ENCODE peak calls at places on chromosomes 13 and 19, in four cellular contexts. J is ovary; N is brain microvascular endothelial cell; O is CD4-positive, alpha-beta T cell. Y is an unnamed sample.

GRCh38 chr19:48558018-48558684 is 6.2 kb downstream of the SULT2B1 start:
- DNase-seq in J (no peak), N (peak), O (no peak), Y (no peak)

GRCh38 chr19:10021863-10022262 is 8.6 kb downstream of the RDH8 start:
- DNase-seq in N (no peak), O (no peak), J (no peak), Y (no peak)

GRCh38 chr19:11092181-11092538 is 2.9 kb downstream of the LDLR start:
- DNase-seq in J (no peak), N (peak), O (no peak), Y (no peak)

GRCh38 chr19:30795727-30796126 is 423.5 kb downstream of the ZNF536 start:
- DNase-seq in N (no peak), O (no peak), J (no peak), Y (no peak)

GRCh38 chr13:110326263-110326904 is 19.3 kb downstream of the COL4A2 start:
- DNase-seq in N (no peak), O (no peak), J (no peak), Y (no peak)

GRCh38 chr13:48043789-48044503 is 6.4 kb downstream of the NUDT15 start:
- DNase-seq in N (peak), O (no peak), J (no peak), Y (no peak)

GRCh38 chr13:44932171-44932849 is 57.0 kb downstream of the NUFIP1 start:
- DNase-seq in N (peak), O (no peak), J (no peak), Y (no peak)

GRCh38 chr19:23075031-23075733 is 41.6 kb upstream of the ZNF730 start:
- DNase-seq in J (peak), N (peak), O (no peak), Y (no peak)

GRCh38 chr19:47100290-47100689 is 13.3 kb downstream of the ZC3H4 start:
- DNase-seq in J (no peak), N (no peak), O (no peak), Y (no peak)

GRCh38 chr13:97000295-97000925 is 6.1 kb upstream of the OXGR1 start:
- DNase-seq in O (no peak), J (no peak), N (no peak), Y (no peak)

GRCh38 chr19:54138777-54139256 is 1.3 kb downstream of the CNOT3 start:
- DNase-seq in N (no peak), O (no peak), J (no peak), Y (no peak)

GRCh38 chr19:5112681-5113080 is 143.8 kb downstream of the KDM4B start:
- DNase-seq in J (no peak), O (no peak), N (no peak), Y (no peak)

GRCh38 chr13:22218784-22219183 is 547.9 kb downstream of the FGF9 start:
- DNase-seq in O (no peak), J (no peak), N (no peak), Y (no peak)

GRCh38 chr13:20360041-20360491 is 127.9 kb upstream of the GJB6 start:
- DNase-seq in O (no peak), J (no peak), N (peak), Y (no peak)

GRCh38 chr19:10565028-10565566 is 713 bp downstream of the KRI1 start:
- DNase-seq in N (peak), J (peak), O (peak), Y (no peak)

GRCh38 chr13:36608474-36608873 is 65.3 kb upstream of the SERTM1 start:
- DNase-seq in O (no peak), N (no peak), J (no peak), Y (no peak)

GRCh38 chr19:14354445-14354844 is 26.8 kb upstream of the ADGRE5 start:
- DNase-seq in N (no peak), O (no peak), J (no peak), Y (no peak)

GRCh38 chr19:58581227-58582141 is 8.3 kb upstream of the MZF1 start:
- DNase-seq in N (peak), O (peak), J (peak), Y (no peak)

GRCh38 chr19:46493236-46494114 is 2.2 kb downstream of the PNMA8B start:
- DNase-seq in J (peak), N (no peak), O (peak), Y (no peak)

GRCh38 chr13:68199271-68199670 is 969.1 kb upstream of the PCDH9 start:
- DNase-seq in O (no peak), J (no peak), N (no peak), Y (no peak)

GRCh38 chr13:97982286-97982685 is 28.8 kb downstream of the IPO5 start:
- DNase-seq in J (no peak), O (no peak), N (no peak), Y (no peak)

GRCh38 chr19:29717051-29717450 is 2.0 kb upstream of the C19orf12 start:
- DNase-seq in N (no peak), J (peak), O (no peak), Y (no peak)

GRCh38 chr19:35207391-35207871 is 21.1 kb downstream of the FAM187B start:
- DNase-seq in N (no peak), O (no peak), J (no peak), Y (no peak)
- H3K27ac ChIP-seq in N (no peak), O (peak), J (no peak), Y (no peak)

GRCh38 chr19:18097217-18097992 is at the start of gene MAST3:
- DNase-seq in N (peak), O (peak), J (peak), Y (peak)
- H3K27ac ChIP-seq in N (no peak), O (peak), J (no peak), Y (peak)

DNA sequence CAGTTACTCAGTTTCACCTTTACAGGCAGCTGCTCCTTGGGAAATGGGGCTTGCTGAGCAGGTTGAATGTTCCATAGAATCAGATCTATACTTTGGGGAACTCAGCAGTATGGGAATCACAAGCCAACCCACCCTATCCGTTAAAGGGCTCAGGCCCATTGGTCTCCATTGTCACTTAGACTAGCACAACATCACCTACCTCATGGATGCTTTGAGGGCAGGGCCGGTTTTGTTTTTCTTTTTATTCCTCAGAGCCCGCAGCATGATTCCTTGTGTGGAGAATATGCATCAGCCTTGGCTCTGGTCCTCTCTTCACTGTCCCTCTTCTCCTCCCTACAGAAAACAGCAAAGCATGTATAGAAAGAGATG is 48.0 kb downstream of the LRCH1 start:
- DNase-seq in O (no peak), J (no peak), N (no peak), Y (no peak)
- H3K27ac ChIP-seq in O (no peak), J (no peak), N (no peak), Y (no peak)

GRCh38 chr19:40601061-40601973 is at the start of gene LTBP4:
- DNase-seq in J (peak), O (no peak), N (no peak), Y (no peak)

GRCh38 chr19:40604647-40605200 is 3.6 kb downstream of the LTBP4 start:
- DNase-seq in N (no peak), J (peak), O (no peak), Y (no peak)

GRCh38 chr19:40605201-40605971 is 4.2 kb downstream of the LTBP4 start:
- DNase-seq in O (peak), J (peak), N (peak), Y (no peak)

GRCh38 chr19:40603719-40604646 is 2.8 kb downstream of the LTBP4 start:
- DNase-seq in J (peak), N (peak), O (peak), Y (peak)

GRCh38 chr19:40603071-40603718 is 2.0 kb downstream of the LTBP4 start:
- DNase-seq in J (no peak), O (no peak), N (no peak), Y (no peak)
- H3K27ac ChIP-seq in J (peak), O (no peak), N (no peak), Y (peak)

GRCh38 chr13:114145722-114146121 is 13.3 kb upstream of the RASA3 start:
- DNase-seq in O (no peak), N (no peak), J (no peak), Y (no peak)
- H3K27ac ChIP-seq in O (no peak), N (no peak), J (no peak), Y (no peak)

GRCh38 chr13:46595918-46596315 is 42.9 kb downstream of the LRCH1 start:
- DNase-seq in O (no peak), N (no peak), J (no peak), Y (no peak)
- H3K27ac ChIP-seq in O (no peak), N (no peak), J (no peak), Y (no peak)

DNA sequence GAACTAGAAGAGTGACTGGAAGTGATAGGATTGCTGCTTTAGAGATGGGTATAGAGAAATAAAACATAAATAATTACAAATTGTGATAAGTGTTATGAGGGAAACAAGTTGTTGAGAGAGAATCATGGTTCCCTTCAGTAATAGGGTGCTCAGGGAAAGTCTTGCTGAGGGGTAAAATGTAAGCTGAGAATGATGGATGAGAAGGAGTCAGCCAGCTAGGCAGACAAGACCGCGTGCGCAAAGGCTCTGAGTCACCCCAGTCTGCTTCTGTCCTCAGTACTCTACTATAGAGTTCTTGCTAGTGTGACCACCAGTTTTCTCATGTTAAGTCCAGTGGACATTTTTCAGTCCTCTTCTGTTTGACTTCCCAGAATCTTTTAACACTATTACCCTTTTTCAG is 39.5 kb downstream of the PCCA start:
- DNase-seq in J (no peak), O (no peak), N (peak), Y (no peak)
- H3K27ac ChIP-seq in J (no peak), O (no peak), N (no peak), Y (no peak)

GRCh38 chr19:1627194-1627593 is 21.9 kb upstream of the UQCR11 start:
- DNase-seq in J (no peak), O (no peak), N (no peak), Y (no peak)

GRCh38 chr19:1630012-1630411 is 22.4 kb downstream of the TCF3 start:
- DNase-seq in O (no peak), N (no peak), J (no peak), Y (no peak)

GRCh38 chr19:1630811-1631210 is 21.6 kb downstream of the TCF3 start:
- DNase-seq in N (no peak), J (no peak), O (no peak), Y (no peak)

GRCh38 chr19:1631557-1632100 is 20.8 kb downstream of the TCF3 start:
- DNase-seq in N (no peak), J (no peak), O (no peak), Y (no peak)

GRCh38 chr19:1629256-1629808 is 23.1 kb downstream of the TCF3 start:
- DNase-seq in J (no peak), O (no peak), N (no peak), Y (no peak)
- H3K27ac ChIP-seq in J (no peak), O (no peak), N (no peak), Y (no peak)

DNA sequence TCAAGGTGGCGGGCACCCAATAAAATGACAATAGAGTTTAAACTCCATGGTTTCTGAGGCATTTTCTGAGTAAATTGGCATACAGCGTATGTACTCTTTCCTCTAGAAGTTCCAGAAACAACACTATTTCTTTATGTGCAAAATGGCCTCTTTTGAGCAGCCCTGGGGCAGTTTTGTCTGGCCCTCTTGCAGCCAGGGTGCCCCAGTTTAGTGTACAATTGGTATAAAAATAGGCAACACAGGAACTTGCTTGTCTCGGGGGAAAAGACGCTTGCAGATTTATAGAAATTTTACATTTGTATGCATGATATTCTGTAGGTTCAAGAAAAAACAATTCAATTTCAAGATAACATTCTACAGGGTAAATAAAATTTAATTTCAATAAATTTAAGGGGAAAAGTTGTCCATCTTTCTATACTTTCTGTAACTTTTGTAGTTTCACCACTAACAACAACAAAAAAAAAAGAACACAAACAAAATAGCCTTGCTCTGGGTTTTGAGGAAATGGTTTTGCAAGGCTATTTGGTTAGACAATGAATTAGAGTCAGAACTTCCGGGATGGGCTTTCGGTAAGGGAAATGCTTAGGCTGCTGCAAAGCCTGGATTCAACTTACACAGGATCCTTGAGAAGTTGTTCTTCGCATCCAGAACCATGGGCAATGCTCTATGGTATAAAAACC is 45.3 kb downstream of the LRCH1 start:
- DNase-seq in N (no peak), O (no peak), J (no peak), Y (no peak)
- H3K27ac ChIP-seq in N (no peak), O (no peak), J (no peak), Y (no peak)